ENCODE peak calls at places on chromosomes 5 and 9, in eight cellular contexts. R is fibroblast of mammary gland; Q is prostate gland; W is MCF 10A; S is GM23338; U is AG04450; H is CD4-positive, alpha-beta T cell; X is WERI-Rb-1. A is an unnamed sample.

GRCh38 chr9:73845539-73845938 is 651.6 kb upstream of the RORB start:
- DNase-seq in X (no peak), H (no peak), R (no peak), S (peak; percentile 8), Q (no peak), W (no peak), U (no peak), A (no peak)

GRCh38 chr5:5178121-5178520 is 38.0 kb downstream of the ADAMTS16 start:
- DNase-seq in Q (no peak), S (no peak), U (no peak), H (no peak), R (no peak), W (no peak), X (no peak), A (peak; percentile 8)

GRCh38 chr9:111952559-111952958 is 55.9 kb downstream of the UGCG start:
- DNase-seq in Q (no peak), H (no peak), X (no peak), W (peak; percentile 80), R (peak; percentile 93), S (no peak), U (no peak), A (no peak)

GRCh38 chr5:172595591-172596455 is 45.2 kb upstream of the NEURL1B start:
- DNase-seq in H (no peak), S (no peak), Q (no peak), U (no peak), R (no peak), X (no peak), W (no peak), A (no peak)

GRCh38 chr5:43469671-43470396 is 13.8 kb downstream of the TMEM267 start:
- DNase-seq in Q (no peak), U (no peak), X (no peak), S (peak; percentile 10), H (no peak), W (no peak), R (no peak), A (peak; percentile 4)

GRCh38 chr9:100368672-100369071 is 15.9 kb upstream of the TEX10 start:
- DNase-seq in W (no peak), Q (no peak), S (no peak), R (no peak), X (no peak), H (no peak), U (no peak), A (no peak)

GRCh38 chr5:107857785-107858184 is 187.0 kb upstream of the EFNA5 start:
- DNase-seq in Q (no peak), H (no peak), S (no peak), U (no peak), R (no peak), X (no peak), W (no peak), A (no peak)

GRCh38 chr9:12956261-12956660 is 181.4 kb downstream of the LURAP1L start:
- DNase-seq in H (no peak), R (no peak), X (no peak), Q (no peak), S (no peak), U (no peak), W (no peak), A (no peak)

GRCh38 chr5:140988036-140988997 is 22.0 kb downstream of the PCDHAC2 start:
- DNase-seq in W (peak; percentile 59), S (peak; percentile 35), Q (no peak), U (no peak), X (no peak), H (no peak), R (no peak), A (no peak)

GRCh38 chr9:106403081-106403480 is 459.9 kb upstream of the ZNF462 start:
- DNase-seq in U (no peak), R (no peak), W (peak; percentile 18), S (no peak), H (no peak), X (no peak), Q (no peak), A (no peak)

GRCh38 chr5:138489705-138490104 is 24.4 kb downstream of the EGR1 start:
- DNase-seq in S (no peak), R (no peak), U (no peak), Q (no peak), X (no peak), W (no peak), H (no peak), A (no peak)

GRCh38 chr5:3684771-3685354 is 89.2 kb downstream of the IRX1 start:
- DNase-seq in H (no peak), W (no peak), Q (no peak), U (no peak), R (no peak), X (no peak), S (no peak), A (no peak)

GRCh38 chr5:130978475-130978874 is 186.6 kb downstream of the HINT1 start:
- DNase-seq in U (no peak), W (peak; percentile 63), X (no peak), H (no peak), Q (no peak), R (peak; percentile 46), S (no peak), A (no peak)

GRCh38 chr9:21684231-21684630 is 118.2 kb upstream of the MTAP start:
- DNase-seq in U (no peak), S (no peak), H (no peak), Q (no peak), X (no peak), R (no peak), W (no peak), A (no peak)

GRCh38 chr5:159331099-159331973 is 1.0 kb upstream of the IL12B start:
- DNase-seq in R (peak; percentile 45), X (peak; percentile 86), Q (peak; percentile 37), S (peak; percentile 71), U (no peak), H (peak; percentile 66), W (peak; percentile 49), A (peak; percentile 77)

GRCh38 chr5:177429248-177430045 is 3.0 kb downstream of the GRK6 start:
- DNase-seq in W (no peak), Q (no peak), S (no peak), X (no peak), H (peak; percentile 87), R (no peak), U (no peak), A (no peak)

GRCh38 chr5:135568923-135569360 is 9.8 kb downstream of the CXCL14 start:
- DNase-seq in S (no peak), H (no peak), X (no peak), R (no peak), U (no peak), Q (no peak), W (no peak), A (no peak)

GRCh38 chr5:147442134-147442726 is 67.6 kb downstream of the DPYSL3 start:
- DNase-seq in H (no peak), R (no peak), S (no peak), X (no peak), W (peak; percentile 9), U (no peak), Q (no peak), A (no peak)

GRCh38 chr5:134007581-134008256 is 2.9 kb upstream of the VDAC1 start:
- DNase-seq in R (peak; percentile 51), Q (no peak), H (no peak), X (no peak), U (no peak), S (peak; percentile 89), W (peak; percentile 30), A (no peak)

GRCh38 chr5:38149815-38150195 is 108.6 kb upstream of the EGFLAM start:
- DNase-seq in U (no peak), W (no peak), X (no peak), H (no peak), S (no peak), R (no peak), Q (no peak), A (no peak)

GRCh38 chr5:146753618-146754123 is 124.9 kb downstream of the PPP2R2B start:
- DNase-seq in X (no peak), Q (no peak), W (no peak), S (peak; percentile 13), H (no peak), R (no peak), U (no peak), A (no peak)

GRCh38 chr9:70398145-70398556 is 16.3 kb downstream of the KLF9 start:
- DNase-seq in S (no peak), U (no peak), H (no peak), X (no peak), R (peak; percentile 40), W (no peak), Q (no peak), A (no peak)

GRCh38 chr5:167921796-167922195 is 369.6 kb upstream of the WWC1 start:
- DNase-seq in S (no peak), W (no peak), X (no peak), R (no peak), H (no peak), Q (no peak), U (no peak), A (no peak)

GRCh38 chr9:88672874-88673695 is 138.1 kb downstream of the NXNL2 start:
- DNase-seq in S (peak; percentile 50), H (no peak), R (no peak), Q (no peak), U (no peak), X (no peak), W (no peak), A (no peak)
- TF ChIP-seq CTCF in S (peak; percentile 53), H (no peak), R (no peak), Q (no peak), U (no peak), X (peak; percentile 18), W (no peak), A (no peak)

GRCh38 chr9:10000669-10001068 is 612.1 kb downstream of the PTPRD start:
- DNase-seq in S (peak; percentile 49), R (no peak), U (no peak), Q (no peak), X (no peak), W (no peak), H (no peak), A (no peak)

GRCh38 chr9:9997585-9997984 is 615.2 kb downstream of the PTPRD start:
- DNase-seq in W (no peak), R (no peak), Q (no peak), S (peak; percentile 56), U (no peak), X (no peak), H (no peak), A (no peak)

GRCh38 chr9:9996259-9996658 is 616.5 kb downstream of the PTPRD start:
- DNase-seq in U (no peak), R (no peak), X (no peak), W (no peak), S (no peak), H (no peak), Q (no peak), A (no peak)

GRCh38 chr9:10003047-10003446 is 609.8 kb downstream of the PTPRD start:
- DNase-seq in R (no peak), S (no peak), H (no peak), U (no peak), Q (no peak), W (no peak), X (no peak), A (no peak)

GRCh38 chr9:9998491-9999287 is 614.1 kb downstream of the PTPRD start:
- DNase-seq in H (no peak), X (no peak), U (no peak), Q (no peak), R (peak; percentile 1), W (peak; percentile 36), S (peak; percentile 75), A (no peak)
- TF ChIP-seq CTCF in H (no peak), X (peak; percentile 43), U (peak; percentile 11), Q (no peak), R (peak; percentile 17), W (peak; percentile 35), S (peak; percentile 86), A (no peak)

GRCh38 chr9:118767571-118767970 is 601.7 kb downstream of the BRINP1 start:
- DNase-seq in X (no peak), R (no peak), Q (no peak), S (no peak), H (no peak), W (no peak), U (no peak), A (no peak)
- TF ChIP-seq CTCF in X (no peak), R (no peak), Q (no peak), S (no peak), H (no peak), W (no peak), U (no peak), A (no peak)

GRCh38 chr5:15290953-15291352 is 209.0 kb upstream of the FBXL7 start:
- DNase-seq in R (no peak), U (no peak), Q (no peak), H (no peak), S (peak; percentile 49), X (peak; percentile 37), W (no peak), A (no peak)
- TF ChIP-seq CTCF in R (no peak), U (no peak), Q (no peak), H (no peak), S (peak; percentile 74), X (peak; percentile 64), W (no peak), A (no peak)